ENCODE peak calls at places on chromosome 15, in five cellular contexts. B is heart left ventricle; K is cardiac muscle cell; O is NCI-H748 treated with DMSO at 0.1 percent for 48 hours; T is stimulated activated naive CD8-positive, alpha-beta T cell treated with anti-CD3 and anti-CD28 coated beads, Interleukin-15, Interleukin-2, amounts not matched to agents 100 U/mL and 50 U/mL, for 24 hours. S is an unnamed sample.

GRCh38 chr15:88653200-88654064 is 14.6 kb downstream of the ISG20 start:
- DNase-seq in O (no peak), T (no peak), B (no peak), K (no peak), S (no peak)

GRCh38 chr15:68310178-68310810 is 32.7 kb downstream of the FEM1B start:
- DNase-seq in O (no peak), T (no peak), K (no peak), B (peak; percentile 61), S (no peak)

GRCh38 chr15:73318463-73319351 is 50.1 kb downstream of the HCN4 start:
- DNase-seq in O (peak; percentile 11), K (peak; percentile 31), B (no peak), T (peak; percentile 58), S (no peak)

GRCh38 chr15:99545605-99546004 is 20.2 kb upstream of the MEF2A start:
- DNase-seq in T (no peak), B (no peak), O (no peak), K (no peak), S (peak; percentile 61)

GRCh38 chr15:51103330-51103729 is 8.6 kb upstream of the TNFAIP8L3 start:
- DNase-seq in K (peak; percentile 58), T (no peak), B (no peak), O (no peak), S (no peak)

GRCh38 chr15:74209997-74210573 is 7.5 kb upstream of the STRA6 start:
- DNase-seq in O (no peak), B (no peak), T (no peak), K (peak; percentile 95), S (no peak)

GRCh38 chr15:100186366-100186765 is 155.4 kb downstream of the ADAMTS17 start:
- DNase-seq in T (no peak), O (no peak), B (no peak), K (no peak), S (no peak)

GRCh38 chr15:68550498-68551295 is 28.1 kb upstream of the CORO2B start:
- DNase-seq in T (peak; percentile 84), B (peak; percentile 74), O (peak; percentile 15), K (peak; percentile 61), S (peak; percentile 46)